ENCODE peak calls at places on chromosome 21, in nine cellular contexts. K is PC-9, D is pancreas, Q is A549, Y is heart right ventricle, H is cardiac muscle cell, F is A673, Z is HCT116, B is upper lobe of right lung. T is an unnamed sample. For H3K4me1, the result is how much of the 10 kb centered on the place peaks cover.

GRCh38 chr21:35737899-35738341 is 322.4 kb downstream of the SETD4 start:
- DNase-seq in K (no peak), D (no peak), Q (no peak), Y (peak), H (no peak), F (no peak), Z (no peak), B (no peak), T (peak)

GRCh38 chr21:19322360-19322759 is 918.8 kb upstream of the TMPRSS15 start:
- DNase-seq in K (no peak), D (no peak), Q (no peak), Y (no peak), H (no peak), F (no peak), Z (no peak), B (no peak), T (no peak)

GRCh38 chr21:35578350-35578782 is 482.0 kb downstream of the SETD4 start:
- DNase-seq in K (no peak), D (no peak), Q (no peak), Y (no peak), H (no peak), F (no peak), Z (no peak), B (no peak), T (peak)

GRCh38 chr21:21122680-21123079 is 124.5 kb downstream of the NCAM2 start:
- DNase-seq in K (no peak), D (no peak), Q (no peak), Y (no peak), H (no peak), F (no peak), Z (no peak), B (no peak), T (no peak)

GRCh38 chr21:37904879-37905278 is 11.4 kb downstream of the KCNJ6 start:
- DNase-seq in K (no peak), D (no peak), Q (no peak), Y (peak), H (no peak), F (no peak), Z (no peak), B (no peak), T (no peak)

GRCh38 chr21:36825683-36826082 is 126.8 kb downstream of the SIM2 start:
- DNase-seq in K (no peak), D (no peak), Q (no peak), Y (no peak), H (no peak), F (no peak), Z (no peak), B (no peak), T (no peak)

GRCh38 chr21:35154788-35155187 is 105.7 kb upstream of the RUNX1 start:
- DNase-seq in K (no peak), D (no peak), Q (no peak), Y (no peak), H (no peak), F (no peak), Z (no peak), B (no peak), T (no peak)

GRCh38 chr21:15749868-15750174 is 20.0 kb downstream of the USP25 start:
- DNase-seq in K (no peak), D (no peak), Q (no peak), Y (no peak), H (no peak), F (no peak), Z (no peak), B (no peak), T (no peak)

GRCh38 chr21:33278736-33279135 is 12.6 kb downstream of the IL10RB start:
- DNase-seq in K (no peak), D (no peak), Q (no peak), Y (no peak), H (no peak), F (no peak), Z (no peak), B (no peak), T (no peak)

GRCh38 chr21:35478096-35479080 is 429.3 kb upstream of the RUNX1 start:
- DNase-seq in K (no peak), D (no peak), Q (no peak), Y (no peak), H (no peak), F (no peak), Z (no peak), B (no peak), T (no peak)

GRCh38 chr21:33286600-33287456 is 20.7 kb downstream of the IL10RB start:
- DNase-seq in K (peak), D (peak), Q (peak), Y (no peak), H (no peak), F (no peak), Z (peak), B (no peak), T (no peak)

GRCh38 chr21:34511154-34511553 is 856 bp downstream of the KCNE1 start:
- DNase-seq in K (no peak), D (no peak), Q (no peak), Y (no peak), H (no peak), F (no peak), Z (no peak), B (no peak), T (no peak)

GRCh38 chr21:32046191-32046590 is 173.4 kb downstream of the HUNK start:
- DNase-seq in K (no peak), D (no peak), Q (no peak), Y (no peak), H (no peak), F (peak), Z (no peak), B (no peak), T (no peak)

GRCh38 chr21:31553461-31553860 is 106.0 kb upstream of the SOD1 start:
- DNase-seq in K (no peak), D (no peak), Q (no peak), Y (no peak), H (no peak), F (no peak), Z (no peak), B (peak), T (no peak)

GRCh38 chr21:38440746-38441145 is 57.5 kb downstream of the ERG start:
- DNase-seq in K (no peak), D (no peak), Q (peak), Y (no peak), H (no peak), F (peak), Z (no peak), B (no peak), T (peak)

GRCh38 chr21:43306911-43307676 is 119.8 kb downstream of the SIK1 start:
- DNase-seq in K (peak), D (no peak), Q (peak), Y (no peak), H (no peak), F (no peak), Z (no peak), B (peak), T (peak)

GRCh38 chr21:15549671-15550070 is 180.1 kb upstream of the USP25 start:
- DNase-seq in K (no peak), D (no peak), Q (no peak), Y (no peak), H (no peak), F (peak), Z (no peak), B (no peak), T (no peak)

GRCh38 chr21:33844104-33844889 is 71.3 kb downstream of the ATP5PO start:
- DNase-seq in K (no peak), D (peak), Q (no peak), Y (peak), H (peak), F (no peak), Z (no peak), B (no peak), T (no peak)

GRCh38 chr21:38478782-38479181 is 19.5 kb downstream of the ERG start:
- DNase-seq in K (no peak), D (no peak), Q (no peak), Y (no peak), H (no peak), F (no peak), Z (no peak), B (no peak), T (no peak)

GRCh38 chr21:33380483-33380998 is 22.7 kb upstream of the IFNGR2 start:
- DNase-seq in K (peak), D (peak), Q (peak), Y (peak), H (no peak), F (peak), Z (peak), B (peak), T (peak)

GRCh38 chr21:33258475-33258874 is 7.7 kb upstream of the IL10RB start:
- DNase-seq in K (no peak), D (no peak), Q (no peak), Y (no peak), H (no peak), F (no peak), Z (no peak), B (no peak), T (no peak)

GRCh38 chr21:33854604-33855003 is 61.0 kb downstream of the ATP5PO start:
- DNase-seq in K (peak), D (no peak), Q (peak), Y (no peak), H (no peak), F (no peak), Z (no peak), B (no peak), T (no peak)

GRCh38 chr21:27250386-27250785 is 283.5 kb upstream of the ADAMTS5 start:
- DNase-seq in K (no peak), D (no peak), Q (no peak), Y (no peak), H (no peak), F (no peak), Z (no peak), B (no peak), T (no peak)

GRCh38 chr21:35294231-35294898 is 245.3 kb upstream of the RUNX1 start:
- DNase-seq in K (peak), D (peak), Q (no peak), Y (no peak), H (no peak), F (no peak), Z (peak), B (no peak), T (no peak)

GRCh38 chr21:34122047-34122446 is 48.7 kb downstream of the MRPS6 start:
- DNase-seq in K (no peak), D (peak), Q (no peak), Y (no peak), H (no peak), F (no peak), Z (no peak), B (no peak), T (no peak)

GRCh38 chr21:43366656-43367055 is 60.3 kb downstream of the SIK1 start:
- DNase-seq in K (no peak), D (no peak), Q (no peak), Y (peak), H (no peak), F (no peak), Z (no peak), B (no peak), T (no peak)

GRCh38 chr21:35368326-35368725 is 319.2 kb upstream of the RUNX1 start:
- DNase-seq in K (no peak), D (no peak), Q (no peak), Y (no peak), H (no peak), F (no peak), Z (no peak), B (no peak), T (no peak)

GRCh38 chr21:35428489-35428888 is 379.4 kb upstream of the RUNX1 start:
- DNase-seq in K (no peak), D (no peak), Q (no peak), Y (peak), H (peak), F (no peak), Z (no peak), B (peak), T (no peak)

GRCh38 chr21:33931799-33932390 is 16.3 kb upstream of the ATP5PO start:
- DNase-seq in K (no peak), D (no peak), Q (no peak), Y (no peak), H (no peak), F (no peak), Z (no peak), B (no peak), T (no peak)

GRCh38 chr21:35048706-35049617 is at the start of gene RUNX1:
- DNase-seq in K (peak), D (no peak), Q (no peak), Y (no peak), H (no peak), F (no peak), Z (no peak), B (peak), T (peak)

GRCh38 chr21:43792406-43792805 is 3.0 kb downstream of the RRP1 start:
- DNase-seq in K (no peak), D (no peak), Q (no peak), Y (no peak), H (no peak), F (no peak), Z (no peak), B (no peak), T (no peak)

GRCh38 chr21:43861716-43862115 is 3.3 kb upstream of the AGPAT3 start:
- DNase-seq in K (no peak), D (no peak), Q (no peak), Y (no peak), H (no peak), F (no peak), Z (no peak), B (no peak), T (peak)

GRCh38 chr21:15853126-15853525 is 123.3 kb downstream of the USP25 start:
- DNase-seq in K (no peak), D (no peak), Q (no peak), Y (no peak), H (no peak), F (no peak), Z (no peak), B (no peak), T (no peak)

GRCh38 chr21:33948096-33948950 is 32.7 kb upstream of the ATP5PO start:
- DNase-seq in K (no peak), D (peak), Q (peak), Y (peak), H (peak), F (peak), Z (peak), B (peak), T (peak)

GRCh38 chr21:44053567-44053966 is 41.5 kb downstream of the TRAPPC10 start:
- DNase-seq in K (no peak), D (no peak), Q (no peak), Y (no peak), H (no peak), F (no peak), Z (no peak), B (no peak), T (no peak)

GRCh38 chr21:38342734-38343133 is 85.9 kb downstream of the KCNJ15 start:
- DNase-seq in K (no peak), D (no peak), Q (peak), Y (no peak), H (no peak), F (no peak), Z (no peak), B (no peak), T (no peak)

GRCh38 chr21:34890724-34891609 is 158.1 kb downstream of the RUNX1 start:
- DNase-seq in K (no peak), D (peak), Q (no peak), Y (no peak), H (peak), F (no peak), Z (no peak), B (no peak), T (peak)

GRCh38 chr21:32276671-32277070 is 2.2 kb downstream of the MIS18A start:
- DNase-seq in K (no peak), D (no peak), Q (no peak), Y (no peak), H (no peak), F (no peak), Z (no peak), B (no peak), T (no peak)

GRCh38 chr21:34187935-34188334 is 114.6 kb downstream of the MRPS6 start:
- DNase-seq in K (no peak), D (no peak), Q (no peak), Y (peak), H (no peak), F (no peak), Z (no peak), B (no peak), T (no peak)

GRCh38 chr21:38308785-38309119 is 52.0 kb downstream of the KCNJ15 start:
- DNase-seq in K (no peak), D (no peak), Q (no peak), Y (no peak), H (no peak), F (no peak), Z (no peak), B (no peak), T (no peak)

GRCh38 chr21:41854426-41854995 is 24.6 kb downstream of the PRDM15 start:
- DNase-seq in K (no peak), D (no peak), Q (no peak), Y (no peak), H (no peak), F (no peak), Z (no peak), B (peak), T (no peak)

GRCh38 chr21:41851090-41851790 is 27.9 kb downstream of the PRDM15 start:
- DNase-seq in K (no peak), D (no peak), Q (no peak), Y (no peak), H (peak), F (no peak), Z (no peak), B (peak), T (no peak)

GRCh38 chr21:41850085-41850484 is 29.1 kb downstream of the PRDM15 start:
- DNase-seq in K (no peak), D (no peak), Q (no peak), Y (no peak), H (no peak), F (no peak), Z (no peak), B (no peak), T (no peak)

GRCh38 chr21:41852151-41852928 is 26.8 kb downstream of the PRDM15 start:
- DNase-seq in K (no peak), D (no peak), Q (no peak), Y (no peak), H (no peak), F (no peak), Z (no peak), B (peak), T (peak)

DNA sequence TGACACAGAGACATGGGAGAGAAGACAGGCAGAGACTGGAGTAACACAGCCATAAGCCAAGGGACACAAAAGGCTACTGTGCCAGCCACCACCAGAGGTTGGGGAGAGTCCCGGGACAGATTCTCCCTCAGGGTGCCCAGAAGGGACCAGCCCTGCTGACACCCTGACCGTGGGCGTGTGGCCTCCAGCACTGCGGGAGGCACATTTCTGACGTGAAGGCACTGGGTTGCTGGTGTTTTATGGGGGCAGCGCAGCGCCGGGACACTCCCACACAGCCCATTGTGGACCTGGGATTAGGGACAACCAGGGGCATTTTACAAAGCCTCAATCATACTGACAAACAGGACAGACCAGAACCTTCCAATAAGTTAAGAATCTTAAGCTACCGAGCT is 26.2 kb downstream of the PRDM15 start:
- DNase-seq in K (no peak), D (no peak), Q (no peak), Y (no peak), H (no peak), F (no peak), Z (no peak), B (peak), T (peak)
- H3K4me3 ChIP-seq in K (no peak), D (no peak), Q (no peak), Y (no peak), H (no peak), F (no peak), Z (no peak), B (no peak), T (no peak)

GRCh38 chr21:39531777-39532333 is 80.1 kb downstream of the SH3BGR start:
- DNase-seq in K (no peak), D (no peak), Q (no peak), Y (no peak), H (no peak), F (no peak), Z (peak), B (no peak), T (no peak)
- TF ChIP-seq CTCF in K (no peak), D (no peak), Q (no peak), Y (no peak), H (no peak), F (no peak), Z (no peak), B (no peak), T (no peak)

GRCh38 chr21:45114475-45114874 is 40.1 kb downstream of the ADARB1 start:
- DNase-seq in K (no peak), D (no peak), Q (no peak), Y (no peak), H (no peak), F (no peak), Z (no peak), B (no peak), T (no peak)
- H3K4me1 ChIP-seq in K (under half), D (under half), Q (under half), Y (half or more), H (under half), F (under half), Z (under half), B (under half), T (under half)

GRCh38 chr21:23543334-23543733 is 2063.9 kb downstream of the MRPL39 start:
- DNase-seq in K (no peak), D (peak), Q (no peak), Y (no peak), H (no peak), F (no peak), Z (no peak), B (no peak), T (no peak)
- H3K4me3 ChIP-seq in K (no peak), D (no peak), Q (no peak), Y (no peak), H (no peak), F (no peak), Z (no peak), B (no peak), T (no peak)

GRCh38 chr21:45288441-45288841 is 746 bp upstream of the POFUT2 start:
- DNase-seq in K (no peak), D (peak), Q (no peak), Y (no peak), H (no peak), F (no peak), Z (no peak), B (no peak), T (peak)

GRCh38 chr21:45290948-45291612 is 3.4 kb upstream of the POFUT2 start:
- DNase-seq in K (no peak), D (no peak), Q (no peak), Y (no peak), H (no peak), F (no peak), Z (no peak), B (no peak), T (peak)

GRCh38 chr21:45289134-45289533 is 1.4 kb upstream of the POFUT2 start:
- DNase-seq in K (no peak), D (no peak), Q (no peak), Y (no peak), H (no peak), F (no peak), Z (no peak), B (no peak), T (peak)

GRCh38 chr21:45291613-45292398 is 4.1 kb upstream of the POFUT2 start:
- DNase-seq in K (no peak), D (peak), Q (no peak), Y (no peak), H (no peak), F (no peak), Z (no peak), B (peak), T (peak)

DNA sequence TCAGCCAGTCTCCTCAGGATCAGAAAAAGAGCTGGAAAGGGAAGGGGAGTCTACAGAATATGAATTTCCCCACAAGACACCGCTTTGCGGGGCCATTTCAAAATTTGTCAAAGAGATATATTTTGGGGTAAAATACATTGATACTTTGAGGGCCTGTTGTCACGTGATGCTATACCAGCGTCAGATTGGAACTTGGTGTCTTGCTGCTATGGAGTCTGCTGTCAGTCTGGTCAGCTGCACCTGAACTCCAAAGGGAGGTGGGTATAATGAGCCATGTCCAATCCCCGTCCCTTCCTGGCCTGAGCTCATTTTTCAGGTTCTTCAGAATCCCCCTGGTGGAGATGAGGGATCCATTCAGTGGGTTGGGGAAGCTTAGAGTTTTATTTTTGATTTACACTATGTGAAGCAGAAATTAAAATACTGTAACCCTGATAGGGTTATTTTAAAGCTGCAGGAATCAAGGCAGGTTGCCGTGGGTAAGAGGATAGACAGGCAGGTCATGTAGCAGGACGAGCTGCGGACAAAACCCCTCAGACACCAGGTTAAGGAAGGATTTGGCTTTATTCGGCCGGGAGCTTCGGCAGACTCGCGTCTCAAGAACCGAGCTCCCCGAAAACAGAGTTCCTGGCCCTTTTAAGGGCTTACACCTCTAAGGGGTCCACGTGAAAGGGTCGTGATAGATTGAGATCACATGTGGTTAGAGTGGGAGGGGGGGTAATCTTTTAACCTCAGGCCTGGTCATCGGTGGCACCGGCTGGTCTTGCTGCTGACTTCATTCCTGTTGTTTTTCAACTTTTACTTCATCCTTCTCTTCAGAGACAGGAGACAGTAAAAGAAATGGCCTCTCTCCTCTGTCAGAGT is 2.2 kb upstream of the POFUT2 start:
- DNase-seq in K (no peak), D (no peak), Q (peak), Y (no peak), H (peak), F (no peak), Z (peak), B (no peak), T (peak)
- TF ChIP-seq CTCF in K (no peak), D (no peak), Q (no peak), Y (no peak), H (peak), F (peak), Z (peak), B (no peak), T (peak)